ENCODE peak calls at places on chromosome 18, in five cellular contexts. R is HCT116, B is GM12878, K is sigmoid colon, C is prostate gland. L is an unnamed sample.
A peak's percentile ranks its signal among the peaks of the same experiment; 100 is the strongest.

GRCh38 chr18:39051013-39051412 is 1485.4 kb upstream of the CELF4 start:
- DNase-seq in R (no peak), B (no peak), K (no peak), C (no peak), L (no peak)

GRCh38 chr18:45642238-45642637 is 27.0 kb downstream of the SLC14A2 start:
- DNase-seq in R (no peak), B (no peak), K (no peak), C (no peak), L (no peak)

GRCh38 chr18:57940166-57940565 is 103.9 kb upstream of the NEDD4L start:
- DNase-seq in R (no peak), B (no peak), K (no peak), C (no peak), L (no peak)

GRCh38 chr18:76594966-76595365 is 99.9 kb upstream of the ZNF516 start:
- DNase-seq in R (no peak), B (no peak), K (no peak), C (no peak), L (no peak)

GRCh38 chr18:46283268-46283667 is 179.1 kb downstream of the HAUS1 start:
- DNase-seq in R (no peak), B (no peak), K (no peak), C (no peak), L (no peak)

GRCh38 chr18:21191596-21192307 is 50.3 kb upstream of the GREB1L start:
- DNase-seq in R (peak; percentile 57), B (no peak), K (no peak), C (peak; percentile 37), L (peak; percentile 39)

GRCh38 chr18:24016643-24017042 is 2.1 kb downstream of the TTC39C start:
- DNase-seq in R (peak; percentile 26), B (no peak), K (no peak), C (no peak), L (no peak)

GRCh38 chr18:63339920-63340484 is 20.4 kb upstream of the BCL2 start:
- DNase-seq in R (peak; percentile 10), B (no peak), K (no peak), C (no peak), L (no peak)

GRCh38 chr18:48781041-48781989 is 169.4 kb downstream of the SMAD7 start:
- DNase-seq in R (no peak), B (no peak), K (peak; percentile 88), C (peak; percentile 18), L (peak; percentile 54)

GRCh38 chr18:49898421-49898820 is 85.1 kb upstream of the ACAA2 start:
- DNase-seq in R (peak; percentile 18), B (no peak), K (no peak), C (peak; percentile 21), L (peak; percentile 24)

GRCh38 chr18:32293107-32293506 is 103.3 kb downstream of the MEP1B start:
- DNase-seq in R (no peak), B (no peak), K (no peak), C (no peak), L (no peak)

DNA sequence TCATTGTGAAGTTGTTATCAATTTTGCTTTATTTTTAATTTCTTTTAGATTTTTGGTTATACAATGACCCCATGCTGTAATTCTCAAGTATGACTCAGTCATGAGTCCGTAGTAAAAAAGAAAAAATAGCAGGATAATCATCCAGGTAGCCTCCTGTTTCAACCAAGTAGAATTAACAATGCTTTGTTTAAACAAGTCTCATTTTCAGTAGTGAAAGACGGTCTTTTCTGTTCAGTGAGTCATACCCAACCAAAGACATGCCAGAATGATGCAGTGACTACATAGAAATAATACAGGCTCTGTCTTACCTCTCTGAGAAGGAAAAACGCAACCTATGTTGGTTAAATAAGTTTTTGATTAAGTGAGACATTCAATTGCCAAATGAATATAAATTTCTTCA is 67.8 kb upstream of the DSC1 start:
- DNase-seq in R (peak; percentile 89), B (peak; percentile 52), K (no peak), C (no peak), L (no peak)
- H3K4me1 ChIP-seq in R (peaks cover 30% of the 10 kb centered on the region), B (peaks cover 24% of the 10 kb centered on the region), K (no peaks in the 10 kb centered on the region), C (no peaks in the 10 kb centered on the region), L (peaks cover 27% of the 10 kb centered on the region)

GRCh38 chr18:9643549-9643948 is 29.2 kb upstream of the PPP4R1 start:
- DNase-seq in R (peak; percentile 85), B (no peak), K (no peak), C (peak; percentile 27), L (no peak)
- TF ChIP-seq POLR2AphosphoS5 in R (no peak), B (no peak), K (no peak), C (peak; percentile 46), L (peak; percentile 25)

GRCh38 chr18:3616142-3616541 is 166.2 kb downstream of the TGIF1 start:
- DNase-seq in R (no peak), B (no peak), K (peak; percentile 5), C (no peak), L (no peak)
- H3K4me1 ChIP-seq in R (peaks cover 78% of the 10 kb centered on the region), B (no peaks in the 10 kb centered on the region), K (no peaks in the 10 kb centered on the region), C (no peaks in the 10 kb centered on the region), L (peaks cover 6% of the 10 kb centered on the region)

GRCh38 chr18:30679285-30679930 is 363.1 kb downstream of the DSC3 start:
- DNase-seq in R (no peak), B (no peak), K (no peak), C (no peak), L (no peak)

GRCh38 chr18:30675072-30675471 is 367.5 kb downstream of the DSC3 start:
- DNase-seq in R (no peak), B (no peak), K (no peak), C (no peak), L (no peak)

GRCh38 chr18:30675905-30676620 is 366.5 kb downstream of the DSC3 start:
- DNase-seq in R (no peak), B (no peak), K (no peak), C (no peak), L (no peak)

GRCh38 chr18:30674619-30675018 is 367.9 kb downstream of the DSC3 start:
- DNase-seq in R (no peak), B (no peak), K (no peak), C (no peak), L (no peak)

DNA sequence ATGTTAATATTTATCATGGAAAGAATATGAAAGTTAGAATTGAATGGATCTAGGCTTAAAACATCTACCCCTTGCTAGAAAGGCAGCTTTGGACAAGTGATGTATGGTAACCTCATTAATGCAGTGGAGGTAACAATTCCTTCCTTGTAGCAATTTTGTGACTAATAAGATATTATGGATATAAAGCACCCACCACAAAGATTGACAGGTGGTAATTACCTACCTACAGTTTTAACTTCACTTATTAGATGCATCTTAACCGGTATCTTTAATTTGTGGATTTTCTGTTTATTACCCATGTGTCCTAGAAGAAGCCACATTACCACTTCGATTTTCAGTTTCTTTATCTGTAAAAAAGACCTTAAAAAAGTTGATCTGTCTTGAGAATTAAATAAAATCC is 367.0 kb downstream of the DSC3 start:
- DNase-seq in R (no peak), B (no peak), K (no peak), C (no peak), L (no peak)
- TF ChIP-seq POLR2AphosphoS5 in R (no peak), B (no peak), K (no peak), C (no peak), L (no peak)

DNA sequence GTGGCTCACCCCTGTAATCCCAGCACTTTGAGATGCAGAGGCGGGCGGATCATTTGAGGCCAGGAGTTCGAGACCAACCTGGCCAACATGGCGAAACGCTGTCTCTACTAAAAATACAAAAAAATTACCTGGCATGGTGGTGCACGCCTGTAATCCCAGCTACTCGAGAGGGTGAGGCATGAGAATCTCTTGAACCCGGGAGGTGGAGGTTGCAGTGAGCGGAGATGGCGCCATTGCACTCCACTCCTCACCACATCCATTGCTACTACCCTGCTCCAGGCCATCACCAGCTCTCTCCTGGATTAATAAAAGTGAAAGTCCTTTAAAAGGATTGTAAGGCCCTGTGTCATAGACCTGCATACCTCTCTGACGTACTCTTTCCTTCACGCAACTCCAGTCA is 1.2 kb downstream of the RMP24 start:
- DNase-seq in R (no peak), B (no peak), K (no peak), C (no peak), L (no peak)
- H3K4me1 ChIP-seq in R (no peaks in the 10 kb centered on the region), B (peaks cover 17% of the 10 kb centered on the region), K (peaks cover 23% of the 10 kb centered on the region), C (peaks cover 3% of the 10 kb centered on the region), L (peaks cover 12% of the 10 kb centered on the region)

GRCh38 chr18:22684268-22684667 is 248.9 kb upstream of the RBBP8 start:
- DNase-seq in R (no peak), B (no peak), K (no peak), C (no peak), L (no peak)

GRCh38 chr18:22682720-22683119 is 250.4 kb upstream of the RBBP8 start:
- DNase-seq in R (no peak), B (no peak), K (no peak), C (no peak), L (no peak)

GRCh38 chr18:22681912-22682311 is 251.2 kb upstream of the RBBP8 start:
- DNase-seq in R (no peak), B (no peak), K (no peak), C (no peak), L (no peak)

GRCh38 chr18:22683786-22684185 is 249.3 kb upstream of the RBBP8 start:
- DNase-seq in R (no peak), B (no peak), K (no peak), C (no peak), L (no peak)

GRCh38 chr18:22683196-22683676 is 249.9 kb upstream of the RBBP8 start:
- DNase-seq in R (no peak), B (no peak), K (peak; percentile 91), C (peak; percentile 27), L (peak; percentile 95)
- TF ChIP-seq POLR2AphosphoS5 in R (no peak), B (no peak), K (peak; percentile 70), C (peak; percentile 30), L (peak; percentile 86)

GRCh38 chr18:13217971-13218375 is 587 bp upstream of the LDLRAD4 start:
- DNase-seq in R (no peak), B (no peak), K (no peak), C (no peak), L (peak; percentile 35)

GRCh38 chr18:13216732-13217465 is 1.7 kb upstream of the LDLRAD4 start:
- DNase-seq in R (no peak), B (no peak), K (peak; percentile 75), C (no peak), L (peak; percentile 53)

GRCh38 chr18:13216092-13216582 is 2.4 kb upstream of the LDLRAD4 start:
- DNase-seq in R (peak; percentile 31), B (peak; percentile 4), K (peak; percentile 90), C (peak; percentile 81), L (peak; percentile 90)

GRCh38 chr18:13218376-13219011 is at the start of gene LDLRAD4:
- DNase-seq in R (no peak), B (no peak), K (peak; percentile 77), C (peak; percentile 42), L (peak; percentile 59)

DNA sequence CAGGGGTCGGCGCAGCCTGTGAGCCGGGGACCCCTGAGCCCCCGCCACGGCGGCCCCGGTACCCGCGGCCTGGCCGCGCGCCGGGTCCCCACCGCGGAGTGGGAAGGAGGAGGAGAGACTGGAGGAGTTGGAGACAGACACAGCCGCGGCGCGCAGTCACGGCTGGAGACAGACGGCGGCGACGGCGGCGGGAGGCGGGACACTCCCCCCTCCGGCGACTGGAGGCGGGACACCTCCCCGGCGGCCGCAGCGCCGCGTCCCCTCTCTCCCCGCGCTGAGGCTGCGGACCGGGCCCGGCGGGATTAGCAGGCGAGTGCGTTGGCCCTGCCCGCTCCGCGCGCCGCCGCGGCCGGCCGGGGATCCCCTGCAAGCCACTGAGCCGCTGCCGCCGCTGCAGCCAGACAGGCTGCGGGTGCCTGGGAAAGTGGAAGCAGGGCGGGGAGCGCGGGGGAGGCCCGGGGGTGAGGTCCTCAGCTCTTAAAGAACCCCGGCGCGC is 1.0 kb upstream of the LDLRAD4 start:
- DNase-seq in R (no peak), B (no peak), K (peak; percentile 75), C (peak; percentile 46), L (peak; percentile 70)
- H3K4me1 ChIP-seq in R (peaks cover 4% of the 10 kb centered on the region), B (no peaks in the 10 kb centered on the region), K (peaks cover 50% of the 10 kb centered on the region), C (peaks cover 13% of the 10 kb centered on the region), L (peaks cover 27% of the 10 kb centered on the region)

GRCh38 chr18:67104700-67105284 is 411.7 kb downstream of the DSEL start:
- DNase-seq in R (no peak), B (no peak), K (no peak), C (peak; percentile 58), L (peak; percentile 49)
- TF ChIP-seq POLR2AphosphoS5 in R (no peak), B (no peak), K (no peak), C (no peak), L (no peak)

L was measured in transverse colon.